ENCODE peak calls at places on chromosome X, in six cellular contexts. U, I, G, E, Y and Z are unnamed samples.

GRCh38 chrX:5936438-5936837 is 292.2 kb downstream of the NLGN4X start:
- DNase-seq in Y (no peak), U (no peak), I (no peak), G (no peak), E (peak; percentile 80), Z (no peak)

GRCh38 chrX:14427614-14428013 is 101.7 kb upstream of the GLRA2 start:
- DNase-seq in G (no peak), Y (no peak), I (no peak), U (no peak), E (no peak), Z (no peak)

GRCh38 chrX:48971325-48972213 is at the start of gene KCND1:
- DNase-seq in G (no peak), I (peak; percentile 46), U (peak; percentile 19), E (peak; percentile 68), Y (peak; percentile 52), Z (peak; percentile 6)

GRCh38 chrX:6761251-6761650 is 226.3 kb upstream of the VCX3A start:
- DNase-seq in Y (no peak), U (no peak), I (no peak), G (no peak), E (no peak), Z (no peak)

GRCh38 chrX:18582910-18583493 is 88.9 kb downstream of the RS1 start:
- DNase-seq in Y (no peak), G (no peak), U (no peak), E (peak; percentile 93), I (peak; percentile 10), Z (no peak)

GRCh38 chrX:15298780-15299179 is 16.7 kb downstream of the ASB11 start:
- DNase-seq in E (no peak), Y (no peak), G (no peak), I (no peak), U (no peak), Z (no peak)

GRCh38 chrX:131988236-131988635 is 34.9 kb upstream of the STK26 start:
- DNase-seq in I (no peak), Y (no peak), E (no peak), G (no peak), U (no peak), Z (no peak)

GRCh38 chrX:54494970-54495813 is 842 bp downstream of the FGD1 start:
- DNase-seq in U (no peak), G (no peak), E (no peak), I (peak; percentile 18), Y (no peak), Z (no peak)

GRCh38 chrX:69060631-69061408 is 104.4 kb downstream of the PJA1 start:
- DNase-seq in I (peak; percentile 31), U (peak; percentile 18), Y (no peak), E (no peak), G (no peak), Z (no peak)

GRCh38 chrX:63686878-63687714 is 97.9 kb downstream of the ARHGEF9 start:
- DNase-seq in E (peak; percentile 44), Y (no peak), G (peak; percentile 4), U (no peak), I (peak; percentile 45), Z (no peak)

GRCh38 chrX:9204560-9204959 is 170.6 kb upstream of the FAM9B start:
- DNase-seq in G (no peak), U (no peak), I (peak; percentile 55), E (no peak), Y (no peak), Z (no peak)

GRCh38 chrX:25003066-25003849 is 12.5 kb downstream of the ARX start:
- DNase-seq in G (no peak), E (no peak), Y (no peak), I (no peak), U (no peak), Z (no peak)

GRCh38 chrX:63755892-63756291 is 29.1 kb downstream of the ARHGEF9 start:
- DNase-seq in E (no peak), I (no peak), Y (no peak), G (no peak), U (no peak), Z (no peak)

GRCh38 chrX:8404443-8404842 is 60.2 kb upstream of the VCX3B start:
- DNase-seq in I (no peak), Y (no peak), U (no peak), G (no peak), E (no peak), Z (no peak)

GRCh38 chrX:150316564-150316963 is 46.6 kb upstream of the MAMLD1 start:
- DNase-seq in U (no peak), I (no peak), E (no peak), Y (no peak), G (no peak), Z (no peak)

GRCh38 chrX:16842684-16843083 is 27.5 kb downstream of the RBBP7 start:
- DNase-seq in E (no peak), U (no peak), Y (no peak), I (no peak), G (no peak), Z (no peak)

GRCh38 chrX:133923113-133923512 is 62.3 kb downstream of the GPC3 start:
- DNase-seq in U (no peak), E (peak; percentile 4), G (no peak), Y (no peak), I (no peak), Z (no peak)
- H3K27ac ChIP-seq in U (no peak overlapping the region), E (no peak overlapping the region), G (no peak overlapping the region), Y (no peak overlapping the region), I (no peak overlapping the region), Z (no peak overlapping the region)

GRCh38 chrX:40169193-40170086 is 71.7 kb upstream of the BCOR start:
- DNase-seq in Y (peak; percentile 66), I (peak; percentile 75), E (peak; percentile 77), G (peak; percentile 37), U (no peak), Z (no peak)
- H3K27ac ChIP-seq in Y (peak overlapping the region; percentile 23), I (no peak overlapping the region), E (peak overlapping the region; percentile 69), G (no peak overlapping the region), U (no peak overlapping the region), Z (no peak overlapping the region)

DNA sequence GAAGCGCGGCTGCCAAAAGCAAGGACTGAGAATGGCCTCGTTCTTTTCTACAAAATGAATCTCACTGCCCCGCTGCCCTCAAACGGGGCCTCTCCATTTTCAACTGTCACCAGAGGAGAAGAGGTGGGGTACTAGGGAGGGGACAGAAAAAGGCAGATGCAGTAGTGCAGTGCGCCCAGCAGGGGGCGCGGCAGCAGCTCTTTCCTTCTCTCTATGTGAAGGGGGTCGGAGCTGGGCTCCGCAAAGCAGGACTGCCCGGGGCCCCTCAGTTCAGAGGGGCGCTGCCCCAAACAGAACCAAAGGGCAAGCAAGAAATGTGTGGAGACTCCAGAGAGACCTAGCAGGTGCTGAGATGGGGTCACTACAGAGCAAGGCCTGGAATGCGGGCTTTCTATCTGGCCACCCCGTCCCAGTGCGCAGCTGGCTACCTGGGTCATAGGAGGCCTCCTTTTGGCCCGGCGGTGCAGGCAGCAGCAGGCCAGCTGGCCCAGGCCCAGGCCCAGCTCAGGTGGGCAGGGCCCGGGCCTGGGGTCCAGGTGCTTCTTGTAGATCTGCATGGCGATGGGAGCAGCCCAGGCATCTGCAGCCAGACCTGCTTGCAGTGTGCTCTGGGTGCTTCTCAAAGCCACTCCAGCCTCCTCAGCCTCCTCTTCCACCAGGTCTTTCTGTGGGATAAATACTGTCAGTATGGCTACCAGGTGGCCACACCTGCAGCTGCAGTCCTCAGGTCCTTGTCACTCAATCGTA is 5.9 kb downstream of the IRAK1 start:
- DNase-seq in G (no peak), I (peak; percentile 10), Y (peak; percentile 71), U (no peak), E (peak; percentile 65), Z (no peak)
- H3K27ac ChIP-seq in G (no peak overlapping the region), I (no peak overlapping the region), Y (no peak overlapping the region), U (peak overlapping the region; percentile 19), E (no peak overlapping the region), Z (peak overlapping the region; percentile 82)

GRCh38 chrX:40101430-40101802 is 3.7 kb upstream of the BCOR start:
- DNase-seq in U (no peak), E (no peak), Y (no peak), I (no peak), G (no peak), Z (no peak)

GRCh38 chrX:40099046-40099968 is 1.5 kb upstream of the BCOR start:
- DNase-seq in G (no peak), Y (peak; percentile 61), U (no peak), I (no peak), E (no peak), Z (no peak)

GRCh38 chrX:40098264-40099045 is 697 bp upstream of the BCOR start:
- DNase-seq in G (no peak), U (no peak), Y (peak; percentile 71), E (peak; percentile 82), I (no peak), Z (peak; percentile 39)

GRCh38 chrX:40100537-40101429 is 3.0 kb upstream of the BCOR start:
- DNase-seq in I (no peak), U (no peak), G (no peak), Y (no peak), E (no peak), Z (no peak)

DNA sequence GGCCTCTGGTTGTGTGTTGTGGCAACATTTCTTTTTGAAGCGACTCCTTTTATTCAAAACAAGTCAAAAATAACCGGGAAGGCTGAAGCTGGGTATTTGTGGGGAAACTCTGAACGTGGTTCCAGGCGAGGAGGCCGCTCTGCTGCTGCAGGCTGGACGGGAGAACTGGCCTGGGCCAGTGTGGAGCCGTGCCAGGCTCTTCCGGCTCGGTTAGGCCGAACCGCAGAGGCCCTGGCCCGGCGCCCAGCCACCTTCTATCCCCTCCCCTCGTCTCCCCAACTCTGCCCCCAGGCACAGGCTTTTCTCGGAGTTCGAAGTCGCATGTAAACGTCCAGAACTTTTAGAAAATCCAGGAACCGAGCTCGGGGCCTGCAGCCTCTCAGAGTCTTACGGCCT is 2.4 kb upstream of the BCOR start:
- DNase-seq in Y (no peak), E (no peak), I (no peak), G (no peak), U (no peak), Z (no peak)
- H3K27ac ChIP-seq in Y (no peak overlapping the region), E (peak overlapping the region; percentile 74), I (no peak overlapping the region), G (no peak overlapping the region), U (no peak overlapping the region), Z (no peak overlapping the region)

GRCh38 chrX:45760187-45760742 is 559.6 kb upstream of the DIPK2B start:
- DNase-seq in E (no peak), U (no peak), I (no peak), G (no peak), Y (no peak), Z (no peak)

GRCh38 chrX:45762699-45763647 is 562.3 kb upstream of the DIPK2B start:
- DNase-seq in Y (no peak), E (no peak), G (no peak), U (no peak), I (no peak), Z (no peak)

GRCh38 chrX:45765281-45765680 is 564.6 kb upstream of the DIPK2B start:
- DNase-seq in E (no peak), U (no peak), Y (no peak), I (no peak), G (no peak), Z (no peak)

GRCh38 chrX:45758738-45759397 is 558.2 kb upstream of the DIPK2B start:
- DNase-seq in Y (no peak), G (no peak), U (no peak), E (no peak), I (peak; percentile 49), Z (no peak)

GRCh38 chrX:45761920-45762319 is 561.2 kb upstream of the DIPK2B start:
- DNase-seq in I (no peak), Y (no peak), U (no peak), E (no peak), G (no peak), Z (no peak)
- H3K27ac ChIP-seq in I (no peak overlapping the region), Y (no peak overlapping the region), U (no peak overlapping the region), E (no peak overlapping the region), G (peak overlapping the region; percentile 22), Z (no peak overlapping the region)